ENCODE peak calls at places on chromosomes 7 and 10, in seven cellular contexts. J is HCT116, K is vagina, V is breast epithelium, U is spleen, G is stomach, R is GM12892. Q is an unnamed sample.

GRCh38 chr10:26269754-26270153 is 53.2 kb downstream of the GAD2 start:
- DNase-seq in U (no peak), R (no peak), V (no peak), G (no peak), K (no peak), J (peak; percentile 42), Q (peak; percentile 7)

GRCh38 chr7:136071106-136071505 is 93.9 kb upstream of the MTPN start:
- DNase-seq in K (no peak), G (no peak), V (no peak), R (no peak), U (no peak), J (no peak), Q (no peak)

GRCh38 chr10:83765711-83766110 is 373.6 kb upstream of the GHITM start:
- DNase-seq in R (no peak), K (no peak), J (no peak), U (no peak), V (no peak), G (no peak), Q (no peak)

GRCh38 chr7:143936087-143937009 is 1.3 kb downstream of the OR2F2 start:
- DNase-seq in K (no peak), V (no peak), U (no peak), R (no peak), G (no peak), J (no peak), Q (no peak)

GRCh38 chr10:91389636-91390512 is 20.3 kb upstream of the HECTD2 start:
- DNase-seq in V (no peak), J (peak; percentile 37), G (no peak), U (no peak), K (no peak), R (no peak), Q (no peak)

GRCh38 chr10:86535057-86535882 is 13.7 kb upstream of the WAPL start:
- DNase-seq in R (peak; percentile 61), U (peak; percentile 90), J (peak; percentile 31), K (no peak), G (peak; percentile 92), V (peak; percentile 57), Q (peak; percentile 73)

GRCh38 chr10:5196613-5197234 is at the start of gene AKR1C4:
- DNase-seq in U (no peak), K (no peak), R (no peak), G (no peak), J (no peak), V (no peak), Q (no peak)

GRCh38 chr7:10121641-10122040 is 852.0 kb upstream of the PHF14 start:
- DNase-seq in R (no peak), U (no peak), J (no peak), V (no peak), K (no peak), G (no peak), Q (no peak)

GRCh38 chr7:918118-918425 is 36.4 kb downstream of the ADAP1 start:
- DNase-seq in V (no peak), R (no peak), K (no peak), J (no peak), G (no peak), U (peak; percentile 42), Q (no peak)

GRCh38 chr7:50303894-50304157 is 690 bp upstream of the IKZF1 start:
- DNase-seq in V (no peak), K (no peak), G (no peak), J (no peak), U (peak; percentile 93), R (no peak), Q (peak; percentile 21)

GRCh38 chr10:49594594-49594993 is 15.5 kb upstream of the SLC18A3 start:
- DNase-seq in R (no peak), U (no peak), J (peak; percentile 37), K (peak; percentile 60), V (no peak), G (peak; percentile 42), Q (no peak)

GRCh38 chr10:60753817-60754216 is 24.5 kb upstream of the CDK1 start:
- DNase-seq in U (no peak), R (no peak), K (no peak), G (no peak), J (no peak), V (no peak), Q (no peak)

GRCh38 chr10:30330512-30331168 is 18.4 kb downstream of the MTPAP start:
- DNase-seq in V (no peak), G (no peak), J (no peak), K (no peak), R (no peak), U (no peak), Q (no peak)

GRCh38 chr7:13416071-13416470 is 573.4 kb downstream of the ETV1 start:
- DNase-seq in R (no peak), J (no peak), G (no peak), K (no peak), V (no peak), U (no peak), Q (no peak)

GRCh38 chr7:55156919-55157318 is 138.1 kb downstream of the EGFR start:
- DNase-seq in V (no peak), K (no peak), J (no peak), G (no peak), R (no peak), U (peak; percentile 36), Q (no peak)

DNA sequence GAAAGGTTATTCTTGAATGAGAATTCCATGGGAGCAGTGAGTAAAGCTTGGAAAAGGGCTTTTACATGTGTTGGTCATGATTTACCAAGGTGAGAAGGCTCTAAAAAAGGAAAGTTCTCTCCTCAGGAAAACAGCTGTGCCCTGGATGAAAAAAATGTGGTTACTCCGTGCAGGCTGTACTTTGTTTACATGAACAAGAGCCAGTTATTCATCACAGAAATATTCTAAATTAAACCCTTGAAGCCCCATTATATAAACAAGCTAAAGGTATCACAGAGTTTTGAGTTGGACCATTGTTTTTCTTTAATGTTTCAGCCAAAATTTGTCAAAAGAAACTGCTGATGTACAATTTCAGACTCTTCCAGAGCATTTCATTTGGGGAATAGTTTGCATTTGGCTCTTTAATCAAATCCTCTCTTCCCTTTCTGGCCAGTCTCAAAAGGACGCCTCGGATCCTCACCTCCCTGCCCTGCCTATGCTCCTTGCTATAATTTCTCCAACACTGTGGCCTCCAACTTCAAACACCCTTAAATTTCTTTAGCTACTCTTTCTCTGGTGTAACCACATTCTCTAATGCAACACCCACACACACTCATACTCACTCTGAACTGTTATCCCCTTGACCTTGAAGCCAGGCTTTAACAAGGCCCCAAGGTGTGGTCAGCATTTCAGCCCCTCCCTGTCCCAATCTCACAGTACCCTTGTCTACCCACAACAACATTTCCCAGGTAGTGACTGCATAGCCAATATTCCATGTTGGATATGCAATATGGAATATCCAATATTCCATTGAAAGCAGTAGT is 47.3 kb downstream of the AFAP1L2 start:
- DNase-seq in K (no peak), J (no peak), U (no peak), G (no peak), R (no peak), V (no peak), Q (no peak)
- TF ChIP-seq POLR2AphosphoS5 in K (peak; percentile 72), J (no peak), U (no peak), G (no peak), R (no peak), V (no peak), Q (no peak)

GRCh38 chr7:44549457-44549856 is 8.3 kb upstream of the NPC1L1 start:
- DNase-seq in V (no peak), K (no peak), U (no peak), J (no peak), R (no peak), G (no peak), Q (no peak)
- TF ChIP-seq POLR2A in V (no peak), K (no peak), U (no peak), J (no peak), R (no peak), G (no peak), Q (no peak)

DNA sequence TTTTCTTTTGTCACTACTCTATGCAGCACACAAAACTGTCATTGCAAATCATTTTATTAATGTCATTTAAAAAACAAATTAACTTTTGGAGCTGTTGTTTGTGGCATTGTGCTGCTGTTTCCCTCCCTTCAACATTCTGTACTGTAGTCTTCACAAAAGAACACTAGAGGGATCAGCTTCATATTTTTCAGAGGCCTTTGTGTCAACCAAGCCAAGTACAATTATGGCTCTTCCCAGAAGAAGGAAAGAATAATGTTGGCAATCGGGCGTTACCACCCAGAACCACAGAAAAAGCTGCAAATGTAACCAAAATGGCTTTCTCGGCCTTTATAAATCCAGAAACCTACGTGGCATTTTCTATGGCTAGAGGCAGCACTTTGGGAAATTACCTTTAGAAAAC is 98.9 kb upstream of the COL1A2 start:
- DNase-seq in J (no peak), R (no peak), U (no peak), G (no peak), V (no peak), K (no peak), Q (no peak)
- TF ChIP-seq POLR2AphosphoS5 in J (no peak), R (no peak), U (no peak), G (peak; percentile 31), V (no peak), K (peak; percentile 29), Q (no peak)

DNA sequence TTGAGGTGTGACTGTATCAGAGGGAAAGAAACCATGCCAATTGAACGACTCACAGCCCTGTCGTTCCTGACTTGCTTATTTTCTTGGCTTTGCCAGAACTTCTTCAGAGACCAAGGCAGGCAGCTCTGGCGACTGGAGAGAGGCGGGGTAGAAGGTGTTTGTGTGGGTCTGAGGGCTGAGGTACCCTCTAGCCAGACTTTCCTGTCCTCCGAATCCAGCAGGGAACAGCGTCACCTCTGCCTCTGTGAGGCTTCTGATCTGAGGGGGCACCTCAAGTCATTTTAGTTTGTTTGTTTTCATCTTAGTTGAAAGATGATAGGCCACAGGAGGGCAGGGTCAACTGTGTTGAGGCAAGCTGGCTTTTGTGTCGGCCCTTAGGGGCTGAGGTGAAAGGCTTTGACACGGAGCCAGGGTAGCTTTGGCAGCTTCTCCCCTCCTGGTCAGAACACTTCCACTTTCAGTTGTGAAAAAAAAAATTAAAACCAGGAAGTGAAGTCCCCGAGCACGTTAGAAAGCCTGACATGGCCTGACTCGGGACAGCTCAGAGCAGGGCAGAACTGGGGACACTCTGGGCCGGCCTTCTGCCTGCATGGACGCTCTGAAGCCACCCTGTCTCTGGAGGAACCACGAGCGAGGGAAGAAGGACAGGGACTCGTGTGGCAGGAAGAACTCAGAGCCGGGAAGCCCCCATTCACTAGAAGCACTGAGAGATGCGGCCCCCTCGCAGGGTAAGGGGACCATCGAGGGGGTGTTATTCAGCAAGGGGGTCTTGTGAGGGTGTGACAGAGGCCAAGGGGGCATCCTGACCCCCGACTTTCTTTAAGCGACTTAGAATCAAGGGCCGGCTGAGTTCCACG is 2.0 kb downstream of the ACSL5 start:
- DNase-seq in K (no peak), V (peak; percentile 49), U (peak; percentile 89), G (peak; percentile 84), J (no peak), R (peak; percentile 67), Q (peak; percentile 70)
- TF ChIP-seq POLR2A in K (no peak), V (no peak), U (no peak), G (no peak), J (no peak), R (peak; percentile 82), Q (peak; percentile 69)

DNA sequence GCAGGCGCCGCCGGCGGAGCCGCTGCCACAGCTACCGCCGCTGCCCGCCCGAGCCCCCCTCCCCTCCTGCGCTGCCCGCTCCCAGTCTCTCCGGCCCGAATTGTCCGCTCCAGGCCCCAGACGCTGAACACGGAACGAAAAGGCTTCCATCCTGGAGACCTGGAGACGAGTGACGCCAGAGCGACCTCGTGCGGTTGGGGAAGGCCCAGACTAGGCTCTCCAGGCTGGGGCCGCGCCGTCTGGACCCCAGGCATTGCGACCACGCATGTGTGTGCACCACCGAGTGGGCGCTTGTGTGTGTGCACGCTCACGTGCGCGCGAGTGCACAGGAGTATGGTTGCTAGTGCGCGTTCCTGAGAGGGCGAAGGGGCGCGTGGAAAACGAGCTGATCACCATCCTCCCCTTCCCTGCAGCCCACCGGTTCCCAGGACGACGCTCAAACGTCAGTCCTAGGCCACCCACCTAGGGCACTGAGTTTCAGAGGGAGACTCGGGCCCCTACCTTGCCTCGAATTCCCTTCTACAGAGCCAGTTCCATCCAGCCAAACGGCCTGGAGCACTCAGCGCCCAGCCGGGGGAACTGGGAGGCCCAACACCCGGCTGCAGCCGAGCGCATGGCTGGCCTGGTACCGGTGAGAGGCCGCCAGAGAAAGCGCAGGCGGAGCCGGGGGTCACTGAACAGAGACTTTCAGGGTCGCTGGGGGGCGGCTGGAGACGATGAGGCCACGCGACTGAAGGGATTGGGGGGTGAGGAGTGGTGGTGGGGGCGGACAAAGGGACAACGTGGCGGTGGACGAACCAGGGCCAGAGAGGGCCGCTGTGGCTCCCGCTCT is 11.6 kb downstream of the LBX1 start:
- DNase-seq in K (no peak), J (no peak), U (no peak), G (no peak), R (no peak), V (no peak), Q (no peak)
- TF ChIP-seq POLR2AphosphoS5 in K (no peak), J (no peak), U (peak; percentile 24), G (no peak), R (no peak), V (no peak), Q (no peak)

Q was measured in GM12891.